ENCODE peak calls at places on chromosomes 2 and 18, in six cellular contexts. R is upper lobe of right lung, H is spleen, Y is foreskin fibroblast, K is tibial artery, Q is fibroblast of villous mesenchyme. B is an unnamed sample.

GRCh38 chr2:37326285-37326684 is 1.7 kb upstream of the PRKD3 start:
- DNase-seq in R (no peak), Y (peak), Q (peak), H (no peak), K (peak), B (peak)

GRCh38 chr2:120384486-120385354 is 38.8 kb downstream of the INHBB start:
- DNase-seq in R (peak), Y (no peak), H (peak), Q (no peak), K (no peak), B (no peak)

GRCh38 chr2:30790879-30791278 is 16.4 kb downstream of the CAPN13 start:
- DNase-seq in Q (no peak), H (no peak), R (no peak), K (no peak), Y (no peak), B (no peak)

GRCh38 chr2:67880291-67880761 is 182.5 kb downstream of the C1D start:
- DNase-seq in H (no peak), K (peak), Y (peak), R (no peak), Q (peak), B (no peak)

GRCh38 chr2:218013289-218013688 is 10.5 kb upstream of the TNS1 start:
- DNase-seq in Q (no peak), R (no peak), K (no peak), H (no peak), Y (no peak), B (no peak)

GRCh38 chr2:234881413-234882241 is 70.2 kb upstream of the SH3BP4 start:
- DNase-seq in R (peak), Y (peak), H (no peak), Q (peak), K (peak), B (peak)

GRCh38 chr2:190766581-190766980 is 114.0 kb upstream of the GLS start:
- DNase-seq in Q (no peak), K (no peak), R (no peak), H (no peak), Y (no peak), B (no peak)

GRCh38 chr18:29840101-29840500 is 1202.4 kb downstream of the DSC3 start:
- DNase-seq in Y (peak), H (no peak), Q (peak), R (no peak), K (no peak), B (peak)

GRCh38 chr2:11104794-11105660 is 50.2 kb upstream of the SLC66A3 start:
- DNase-seq in R (peak), Q (no peak), H (no peak), Y (no peak), K (no peak), B (no peak)

GRCh38 chr2:141438536-141438935 is 692.3 kb downstream of the LRP1B start:
- DNase-seq in Y (peak), H (no peak), Q (no peak), R (no peak), K (no peak), B (no peak)

GRCh38 chr18:37476182-37476581 is 89.4 kb downstream of the CELF4 start:
- DNase-seq in K (no peak), Q (peak), H (no peak), Y (peak), R (no peak), B (no peak)

GRCh38 chr2:30931841-30932407 is 124.7 kb upstream of the CAPN13 start:
- DNase-seq in Q (no peak), Y (no peak), H (no peak), R (no peak), K (no peak), B (no peak)

GRCh38 chr2:137133231-137133630 is 367.9 kb downstream of the THSD7B start:
- DNase-seq in Y (no peak), R (no peak), K (no peak), Q (no peak), H (no peak), B (no peak)

GRCh38 chr2:9308186-9308955 is 101.8 kb downstream of the ASAP2 start:
- DNase-seq in Y (peak), K (no peak), Q (no peak), R (no peak), H (no peak), B (peak)

GRCh38 chr2:218290316-218291261 is 1.7 kb downstream of the TMBIM1 start:
- DNase-seq in H (peak), Q (peak), K (no peak), R (no peak), Y (no peak), B (no peak)

GRCh38 chr2:65055427-65056214 is 595 bp upstream of the CEP68 start:
- DNase-seq in H (peak), R (peak), K (peak), Q (no peak), Y (no peak), B (no peak)

GRCh38 chr2:196123679-196124373 is 47.6 kb downstream of the STK17B start:
- DNase-seq in R (no peak), H (no peak), K (no peak), Y (peak), Q (peak), B (peak)

GRCh38 chr2:121147766-121148165 is 137.2 kb downstream of the TFCP2L1 start:
- DNase-seq in Q (no peak), H (no peak), K (no peak), Y (no peak), R (no peak), B (no peak)

GRCh38 chr2:18151237-18151636 is 272.8 kb downstream of the KCNS3 start:
- DNase-seq in Y (no peak), R (no peak), K (no peak), H (no peak), Q (no peak), B (no peak)

GRCh38 chr2:18153741-18154140 is 275.3 kb downstream of the KCNS3 start:
- DNase-seq in R (no peak), K (no peak), Q (no peak), Y (no peak), H (no peak), B (no peak)

GRCh38 chr2:18154259-18154658 is 275.8 kb downstream of the KCNS3 start:
- DNase-seq in Q (no peak), K (no peak), H (no peak), Y (no peak), R (no peak), B (no peak)

GRCh38 chr2:18154812-18155211 is 276.3 kb downstream of the KCNS3 start:
- DNase-seq in K (no peak), H (no peak), Y (no peak), Q (no peak), R (no peak), B (no peak)

DNA sequence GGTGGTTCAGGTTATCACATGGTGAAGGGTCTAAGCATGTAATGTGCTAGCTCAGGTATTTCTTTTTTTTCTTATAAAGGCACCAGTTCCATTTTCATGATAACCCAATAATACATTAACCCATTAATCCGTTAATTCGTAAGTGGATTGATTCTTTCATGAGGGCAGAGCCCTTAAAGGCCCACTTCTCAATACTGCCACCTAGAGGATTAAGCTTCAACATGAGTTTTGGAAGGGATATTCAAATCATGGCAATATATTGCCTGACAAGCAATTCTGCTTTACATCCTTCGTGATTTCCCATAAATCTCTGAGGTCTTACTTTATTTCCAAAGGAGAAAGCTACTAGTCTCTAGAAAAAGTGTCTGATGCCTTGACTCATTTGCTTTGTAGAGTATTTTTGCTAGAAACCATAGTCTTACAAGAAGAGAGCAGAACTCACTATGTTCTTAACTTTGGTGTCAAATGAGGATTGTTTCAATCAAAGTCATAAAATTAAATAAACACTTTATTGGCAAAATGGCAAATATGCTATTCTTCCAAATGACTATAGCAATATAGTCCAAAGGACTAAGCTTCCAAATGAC is 271.3 kb downstream of the KCNS3 start:
- DNase-seq in Q (peak), K (no peak), H (no peak), Y (peak), R (no peak), B (peak)
- TF ChIP-seq CTCF in Q (peak), K (peak), H (peak), Y (peak), R (peak), B (peak)

GRCh38 chr2:232534940-232535735 is 4.4 kb upstream of the CHRNG start:
- DNase-seq in Y (no peak), Q (no peak), K (peak), H (peak), R (peak), B (no peak)
- H3K4me3 ChIP-seq in Y (no peak), Q (no peak), K (no peak), H (no peak), R (no peak), B (no peak)

GRCh38 chr2:222052934-222053367 is 245.8 kb downstream of the PAX3 start:
- DNase-seq in H (no peak), Y (no peak), R (no peak), Q (no peak), K (no peak), B (no peak)

GRCh38 chr2:222054813-222055212 is 244.0 kb downstream of the PAX3 start:
- DNase-seq in Y (peak), Q (peak), R (no peak), H (no peak), K (no peak), B (no peak)

GRCh38 chr2:222055328-222055727 is 243.5 kb downstream of the PAX3 start:
- DNase-seq in K (no peak), R (no peak), H (no peak), Q (no peak), Y (no peak), B (no peak)

GRCh38 chr2:222058830-222059229 is 240.0 kb downstream of the PAX3 start:
- DNase-seq in R (no peak), H (no peak), Y (no peak), Q (no peak), K (no peak), B (no peak)

GRCh38 chr2:222057249-222058073 is 241.3 kb downstream of the PAX3 start:
- DNase-seq in Y (no peak), R (no peak), Q (peak), H (no peak), K (no peak), B (peak)
- TF ChIP-seq CTCF in Y (peak), R (peak), Q (peak), H (peak), K (peak), B (peak)

GRCh38 chr18:79405781-79406575 is 10.2 kb downstream of the NFATC1 start:
- DNase-seq in R (peak), Y (no peak), Q (no peak), K (peak), H (peak), B (no peak)
- H3K4me3 ChIP-seq in R (peak), Y (no peak), Q (no peak), K (no peak), H (peak), B (no peak)

B was measured in fibroblast of pulmonary artery.